ENCODE peak calls at places on chromosome 19, in nine cellular contexts. E is stimulated activated CD4-positive, alpha-beta T cell treated with anti-CD3 and anti-CD28 coated beads, TNF-alpha, amount 100 ng/mL, for 4 hours; M is putamen; P is iris pigment epithelial cell; L is prostate gland; Y is AG09309; Q is pancreas; U is activated T-cell treated with anti-CD3 and anti-CD28 coated beads for 48 hours; H is AG08395. B is an unnamed sample.

GRCh38 chr19:49196527-49197240 is 39.1 kb downstream of the TRPM4 start:
- DNase-seq in Q (no peak), M (no peak), H (no peak), P (no peak), L (peak; percentile 49), E (no peak), U (no peak), Y (no peak), B (no peak)

GRCh38 chr19:16559896-16560295 is 12.3 kb downstream of the SLC35E1 start:
- DNase-seq in L (no peak), E (no peak), U (no peak), Q (no peak), Y (no peak), M (no peak), H (no peak), P (peak; percentile 66), B (no peak)

GRCh38 chr19:33143897-33144405 is 12.0 kb downstream of the WDR88 start:
- DNase-seq in U (peak; percentile 50), P (peak; percentile 38), H (peak; percentile 88), L (peak; percentile 43), Y (no peak), Q (no peak), M (peak; percentile 42), E (peak; percentile 21), B (peak; percentile 6)

GRCh38 chr19:40217921-40218890 is at the start of gene TTC9B:
- DNase-seq in Q (no peak), P (peak; percentile 13), Y (no peak), M (no peak), L (no peak), E (no peak), H (peak; percentile 62), U (peak; percentile 47), B (no peak)

GRCh38 chr19:18385359-18385674 is 641 bp upstream of the GDF15 start:
- DNase-seq in M (no peak), H (no peak), U (no peak), Q (no peak), L (no peak), P (no peak), Y (no peak), E (no peak), B (no peak)

GRCh38 chr19:47107201-47107952 is 6.2 kb downstream of the ZC3H4 start:
- DNase-seq in E (no peak), H (no peak), Q (no peak), P (peak; percentile 55), U (no peak), Y (no peak), L (no peak), M (peak; percentile 29), B (no peak)

GRCh38 chr19:49567722-49568454 is 12.5 kb downstream of the NOSIP start:
- DNase-seq in P (peak; percentile 59), U (peak; percentile 40), L (no peak), Y (no peak), M (no peak), E (no peak), Q (no peak), H (peak; percentile 57), B (no peak)

GRCh38 chr19:16068696-16069259 is 7.5 kb upstream of the TPM4 start:
- DNase-seq in Q (no peak), P (no peak), E (no peak), U (no peak), L (no peak), M (no peak), H (no peak), Y (no peak), B (no peak)

GRCh38 chr19:6767357-6768235 is at the start of gene SH2D3A:
- DNase-seq in U (peak; percentile 88), H (no peak), M (no peak), P (peak; percentile 35), Y (no peak), L (peak; percentile 97), Q (peak; percentile 94), E (peak; percentile 93), B (no peak)

GRCh38 chr19:19170053-19170945 is at the start of gene MEF2B:
- DNase-seq in Q (peak; percentile 70), M (no peak), H (peak; percentile 87), L (peak; percentile 65), Y (no peak), P (peak; percentile 74), E (peak; percentile 62), U (peak; percentile 82), B (no peak)

GRCh38 chr19:14699641-14700040 is 9.8 kb downstream of the ZNF333 start:
- DNase-seq in U (no peak), M (no peak), Q (no peak), E (no peak), L (no peak), Y (no peak), H (no peak), P (no peak), B (no peak)

GRCh38 chr19:15479391-15480345 is at the start of gene PGLYRP2:
- DNase-seq in M (no peak), P (no peak), H (no peak), L (peak; percentile 86), Q (no peak), E (no peak), U (no peak), Y (no peak), B (no peak)

GRCh38 chr19:13843104-13843921 is 33.6 kb upstream of the NANOS3 start:
- DNase-seq in M (no peak), Q (peak; percentile 69), L (peak; percentile 76), H (no peak), Y (no peak), P (no peak), E (no peak), U (no peak), B (no peak)

GRCh38 chr19:20664917-20665781 is 3.8 kb upstream of the ZNF626 start:
- DNase-seq in H (peak; percentile 32), Y (no peak), M (no peak), L (no peak), Q (no peak), U (no peak), P (peak; percentile 68), E (no peak), B (no peak)